ENCODE peak calls at places on chromosomes 4 and X, in nine cellular contexts. W, C, O, E, N, R, G, J and I are unnamed samples.

GRCh38 chrX:147945286-147945685 is 33.6 kb downstream of the FMR1 start:
- DNase-seq in W (no peak), C (no peak), O (no peak), E (no peak), N (no peak), R (no peak), G (no peak), J (no peak), I (no peak)

GRCh38 chr4:87058272-87059073 is 123.7 kb downstream of the AFF1 start:
- DNase-seq in W (no peak), C (no peak), O (peak; percentile 27), E (peak; percentile 24), N (no peak), R (no peak), G (no peak), J (no peak), I (peak; percentile 71)

GRCh38 chr4:105057370-105058096 is 89.1 kb upstream of the TET2 start:
- DNase-seq in W (no peak), C (no peak), O (no peak), E (no peak), N (no peak), R (no peak), G (no peak), J (no peak), I (no peak)

GRCh38 chr4:46445689-46446339 is 55.9 kb upstream of the GABRA2 start:
- DNase-seq in W (no peak), C (no peak), O (no peak), E (no peak), N (no peak), R (no peak), G (no peak), J (no peak), I (no peak)

GRCh38 chrX:77572322-77572721 is 125.1 kb downstream of the FGF16 start:
- DNase-seq in W (no peak), C (no peak), O (no peak), E (peak; percentile 15), N (no peak), R (no peak), G (no peak), J (no peak), I (no peak)

GRCh38 chr4:6225469-6225868 is 25.1 kb upstream of the JAKMIP1 start:
- DNase-seq in W (peak; percentile 60), C (no peak), O (no peak), E (peak; percentile 14), N (no peak), R (no peak), G (no peak), J (no peak), I (peak; percentile 46)

GRCh38 chr4:82799006-82799881 is 648 bp upstream of the SCD5 start:
- DNase-seq in W (no peak), C (no peak), O (no peak), E (no peak), N (no peak), R (no peak), G (no peak), J (no peak), I (no peak)

GRCh38 chr4:99754756-99755155 is 61.9 kb upstream of the DAPP1 start:
- DNase-seq in W (no peak), C (no peak), O (no peak), E (peak; percentile 1), N (no peak), R (no peak), G (no peak), J (no peak), I (no peak)

GRCh38 chr4:69104719-69105275 is 8.5 kb downstream of the UGT2B7 start:
- DNase-seq in W (no peak), C (no peak), O (no peak), E (no peak), N (no peak), R (no peak), G (no peak), J (no peak), I (no peak)

GRCh38 chr4:73911746-73912145 is 42.6 kb downstream of the CXCL1 start:
- DNase-seq in W (no peak), C (no peak), O (no peak), E (no peak), N (no peak), R (no peak), G (no peak), J (no peak), I (no peak)

GRCh38 chr4:57465321-57466056 is 355.3 kb upstream of the IGFBP7 start:
- DNase-seq in W (no peak), C (no peak), O (no peak), E (no peak), N (no peak), R (no peak), G (no peak), J (no peak), I (no peak)

GRCh38 chr4:122552898-122553297 is 68.0 kb downstream of the IL21 start:
- DNase-seq in W (no peak), C (no peak), O (no peak), E (no peak), N (no peak), R (no peak), G (no peak), J (no peak), I (no peak)

GRCh38 chr4:153205757-153206156 is 1.5 kb downstream of the TRIM2 start:
- DNase-seq in W (no peak), C (no peak), O (no peak), E (no peak), N (no peak), R (no peak), G (no peak), J (no peak), I (no peak)

GRCh38 chr4:90220453-90220852 is 93.3 kb downstream of the CCSER1 start:
- DNase-seq in W (no peak), C (no peak), O (no peak), E (no peak), N (no peak), R (no peak), G (no peak), J (no peak), I (no peak)

GRCh38 chr4:108758498-108758897 is 4.4 kb downstream of the ETNPPL start:
- DNase-seq in W (peak; percentile 64), C (no peak), O (no peak), E (no peak), N (no peak), R (no peak), G (no peak), J (no peak), I (no peak)

GRCh38 chr4:3442959-3443749 is 1.4 kb downstream of the HGFAC start:
- DNase-seq in W (no peak), C (no peak), O (peak; percentile 49), E (peak; percentile 36), N (no peak), R (peak; percentile 88), G (no peak), J (peak; percentile 88), I (no peak)

GRCh38 chr4:112766422-112766821 is 129.5 kb downstream of the LARP7 start:
- DNase-seq in W (no peak), C (no peak), O (no peak), E (peak; percentile 35), N (peak; percentile 6), R (no peak), G (no peak), J (peak; percentile 29), I (no peak)

GRCh38 chrX:17500145-17500579 is 125.2 kb downstream of the NHS start:
- DNase-seq in W (no peak), C (no peak), O (no peak), E (peak; percentile 21), N (no peak), R (no peak), G (no peak), J (no peak), I (no peak)

GRCh38 chr4:1590244-1590643 is 93.9 kb downstream of the FAM53A start:
- DNase-seq in W (no peak), C (no peak), O (no peak), E (no peak), N (no peak), R (peak; percentile 12), G (no peak), J (no peak), I (no peak)

GRCh38 chrX:33336783-33337182 is 125.4 kb upstream of the DMD start:
- DNase-seq in W (no peak), C (no peak), O (no peak), E (no peak), N (no peak), R (no peak), G (no peak), J (no peak), I (no peak)

GRCh38 chr4:137685357-137685756 is 153.1 kb upstream of the PCDH18 start:
- DNase-seq in W (no peak), C (no peak), O (no peak), E (no peak), N (no peak), R (no peak), G (peak; percentile 77), J (no peak), I (no peak)

GRCh38 chrX:54198262-54198661 is 15.2 kb upstream of the FAM120C start:
- DNase-seq in W (no peak), C (no peak), O (no peak), E (no peak), N (no peak), R (no peak), G (no peak), J (no peak), I (no peak)

GRCh38 chrX:141701081-141701480 is 2.5 kb upstream of the SPANXD start:
- DNase-seq in W (no peak), C (no peak), O (no peak), E (no peak), N (no peak), R (no peak), G (no peak), J (no peak), I (no peak)

GRCh38 chr4:25905371-25905770 is 8.6 kb upstream of the SMIM20 start:
- DNase-seq in W (no peak), C (no peak), O (no peak), E (no peak), N (no peak), R (no peak), G (no peak), J (no peak), I (no peak)